ENCODE peak calls at places on chromosomes 2 and 18, in four cellular contexts. K, J, I and N are unnamed samples.

GRCh38 chr2:20103514-20103913 is 52.1 kb upstream of the LAPTM4A start:
- DNase-seq in K (peak; percentile 63), J (peak; percentile 73), I (peak; percentile 30), N (no peak)

GRCh38 chr2:78676921-78677696 is 348.4 kb upstream of the REG3G start:
- DNase-seq in K (no peak), J (no peak), I (peak; percentile 40), N (no peak)

GRCh38 chr2:192377174-192377573 is 182.4 kb upstream of the TMEFF2 start:
- DNase-seq in K (no peak), J (no peak), I (no peak), N (no peak)

GRCh38 chr2:216164087-216164486 is 54.9 kb downstream of the XRCC5 start:
- DNase-seq in K (no peak), J (no peak), I (no peak), N (no peak)

GRCh38 chr2:120205901-120206581 is 17.2 kb downstream of the TMEM185B start:
- DNase-seq in K (no peak), J (peak; percentile 15), I (peak; percentile 81), N (no peak)

GRCh38 chr2:159030674-159031380 is 62.4 kb downstream of the TANC1 start:
- DNase-seq in K (peak; percentile 64), J (peak; percentile 53), I (peak; percentile 56), N (peak; percentile 96)

GRCh38 chr2:23480991-23481797 is 96.2 kb downstream of the KLHL29 start:
- DNase-seq in K (peak; percentile 86), J (peak; percentile 93), I (peak; percentile 90), N (peak; percentile 69)

GRCh38 chr18:41967680-41968079 is 12.6 kb downstream of the PIK3C3 start:
- DNase-seq in K (no peak), J (no peak), I (no peak), N (no peak)

GRCh38 chr18:51151568-51152511 is 45.6 kb downstream of the MEX3C start:
- DNase-seq in K (no peak), J (no peak), I (peak; percentile 24), N (no peak)

GRCh38 chr2:50597206-50597605 is 434.7 kb downstream of the NRXN1 start:
- DNase-seq in K (no peak), J (no peak), I (no peak), N (no peak)

GRCh38 chr2:176997074-176997791 is 215.4 kb upstream of the HNRNPA3 start:
- DNase-seq in K (peak; percentile 78), J (peak; percentile 59), I (no peak), N (peak; percentile 67)

GRCh38 chr2:23530121-23530908 is 145.3 kb downstream of the KLHL29 start:
- DNase-seq in K (no peak), J (no peak), I (no peak), N (no peak)

GRCh38 chr18:5488844-5489243 is 55.0 kb downstream of the EPB41L3 start:
- DNase-seq in K (no peak), J (no peak), I (peak; percentile 42), N (no peak)

GRCh38 chr2:84424152-84424551 is 34.9 kb downstream of the SUCLG1 start:
- DNase-seq in K (peak; percentile 32), J (peak; percentile 25), I (peak; percentile 11), N (no peak)

GRCh38 chr18:68725341-68725740 is 10.4 kb upstream of the TMX3 start:
- DNase-seq in K (peak; percentile 39), J (no peak), I (no peak), N (peak; percentile 22)

GRCh38 chr2:88067598-88067997 is at the start of gene SMYD1:
- DNase-seq in K (no peak), J (no peak), I (no peak), N (no peak)

GRCh38 chr2:149164296-149164695 is 125.8 kb downstream of the LYPD6B start:
- DNase-seq in K (peak; percentile 11), J (peak; percentile 81), I (no peak), N (no peak)

GRCh38 chr18:35582899-35583558 is 1.5 kb downstream of the GALNT1 start:
- DNase-seq in K (no peak), J (peak; percentile 28), I (peak; percentile 17), N (peak; percentile 22)

GRCh38 chr2:199430219-199430618 is 27.5 kb downstream of the SATB2 start:
- DNase-seq in K (no peak), J (no peak), I (no peak), N (no peak)

GRCh38 chr18:23057096-23057495 is 78.2 kb upstream of the CABLES1 start:
- DNase-seq in K (no peak), J (no peak), I (no peak), N (no peak)

GRCh38 chr18:23049698-23050373 is 85.4 kb upstream of the CABLES1 start:
- DNase-seq in K (no peak), J (no peak), I (no peak), N (no peak)

GRCh38 chr18:23056315-23056714 is 79.0 kb upstream of the CABLES1 start:
- DNase-seq in K (no peak), J (no peak), I (no peak), N (no peak)

GRCh38 chr18:23054553-23054952 is 80.7 kb upstream of the CABLES1 start:
- DNase-seq in K (no peak), J (no peak), I (no peak), N (no peak)

GRCh38 chr18:23053756-23054457 is 81.4 kb upstream of the CABLES1 start:
- DNase-seq in K (peak; percentile 88), J (peak; percentile 29), I (peak; percentile 92), N (peak; percentile 81)
- TF ChIP-seq CTCF in K (peak; percentile 73), J (peak; percentile 16), I (peak; percentile 59), N (peak; percentile 80)

GRCh38 chr2:224638338-224638823 is 53.2 kb upstream of the CUL3 start:
- DNase-seq in K (no peak), J (no peak), I (no peak), N (no peak)
- H3K4me3 ChIP-seq in K (no peak overlapping the region), J (no peak overlapping the region), I (no peak overlapping the region), N (no peak overlapping the region)

GRCh38 chr18:3931542-3932112 is 481.7 kb downstream of the TGIF1 start:
- DNase-seq in K (no peak), J (peak; percentile 36), I (no peak), N (no peak)

GRCh38 chr18:3935316-3935715 is 485.3 kb downstream of the TGIF1 start:
- DNase-seq in K (no peak), J (no peak), I (peak; percentile 21), N (no peak)

GRCh38 chr18:3931013-3931315 is 481.0 kb downstream of the TGIF1 start:
- DNase-seq in K (no peak), J (peak; percentile 64), I (no peak), N (no peak)

GRCh38 chr18:3930126-3931012 is 480.4 kb downstream of the TGIF1 start:
- DNase-seq in K (no peak), J (no peak), I (no peak), N (no peak)

GRCh38 chr18:3932285-3932684 is 482.3 kb downstream of the TGIF1 start:
- DNase-seq in K (no peak), J (no peak), I (no peak), N (no peak)
- TF ChIP-seq CTCF in K (no peak), J (no peak), I (no peak), N (no peak)

DNA sequence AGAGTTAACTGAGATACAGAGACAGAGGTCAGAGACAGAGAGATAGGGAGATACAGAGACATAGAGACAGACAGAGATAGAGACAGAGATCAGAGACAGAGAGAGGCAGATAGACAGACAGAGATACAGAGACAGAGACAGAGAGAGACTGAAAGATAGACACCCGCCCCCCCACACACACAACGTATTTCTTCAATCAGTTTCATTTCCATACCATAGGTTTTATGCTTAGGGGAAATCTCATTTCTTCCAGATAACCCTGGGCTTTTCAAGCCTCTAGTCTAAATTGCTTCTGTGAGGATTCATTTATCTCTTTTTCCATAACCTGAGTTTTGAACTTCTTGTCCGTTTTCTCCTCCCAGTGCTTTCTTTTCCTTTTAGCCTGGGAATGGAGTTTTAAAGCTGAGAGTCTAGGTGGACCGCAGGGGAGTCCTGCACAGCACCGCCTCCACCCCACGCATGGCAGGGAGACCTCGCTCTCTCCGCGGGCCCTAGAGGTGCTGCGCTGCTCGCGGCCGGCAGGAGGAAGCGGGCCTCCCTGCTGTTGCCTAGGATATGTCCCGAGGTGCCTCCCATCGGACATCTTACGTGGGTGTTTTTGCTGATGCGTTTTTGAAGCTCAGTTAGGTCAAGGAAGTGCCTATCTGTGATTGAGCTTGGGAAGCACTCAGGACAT is 94.7 kb downstream of the CD8B2 start:
- DNase-seq in K (peak; percentile 54), J (peak; percentile 53), I (peak; percentile 55), N (no peak)
- H3K4me3 ChIP-seq in K (peak overlapping the region; percentile 55), J (peak overlapping the region; percentile 15), I (peak overlapping the region; percentile 52), N (peak overlapping the region; percentile 43)

GRCh38 chr2:110878150-110878549 is 145.8 kb downstream of the ACOXL start:
- DNase-seq in K (no peak), J (no peak), I (no peak), N (no peak)

GRCh38 chr2:110874565-110875383 is 142.4 kb downstream of the ACOXL start:
- DNase-seq in K (no peak), J (no peak), I (no peak), N (no peak)

GRCh38 chr2:110877031-110877827 is 144.9 kb downstream of the ACOXL start:
- DNase-seq in K (no peak), J (no peak), I (no peak), N (no peak)

GRCh38 chr2:110875384-110875725 is 143.0 kb downstream of the ACOXL start:
- DNase-seq in K (no peak), J (no peak), I (no peak), N (no peak)

GRCh38 chr2:110876167-110876999 is 144.0 kb downstream of the ACOXL start:
- DNase-seq in K (no peak), J (no peak), I (peak; percentile 62), N (no peak)
- TF ChIP-seq CTCF in K (no peak), J (no peak), I (peak; percentile 83), N (peak; percentile 2)

GRCh38 chr2:75790121-75790520 is 79.4 kb upstream of the GCFC2 start:
- DNase-seq in K (no peak), J (peak; percentile 34), I (no peak), N (no peak)
- H3K4me3 ChIP-seq in K (no peak overlapping the region), J (no peak overlapping the region), I (no peak overlapping the region), N (no peak overlapping the region)

GRCh38 chr2:224260605-224261004 is 141.3 kb downstream of the FAM124B start:
- DNase-seq in K (peak; percentile 58), J (no peak), I (no peak), N (no peak)

GRCh38 chr2:224259831-224260230 is 142.1 kb downstream of the FAM124B start:
- DNase-seq in K (no peak), J (no peak), I (no peak), N (no peak)

GRCh38 chr2:224257176-224257575 is 144.7 kb downstream of the FAM124B start:
- DNase-seq in K (peak; percentile 18), J (no peak), I (no peak), N (no peak)

GRCh38 chr2:224263571-224264043 is 138.3 kb downstream of the FAM124B start:
- DNase-seq in K (peak; percentile 58), J (no peak), I (no peak), N (no peak)

DNA sequence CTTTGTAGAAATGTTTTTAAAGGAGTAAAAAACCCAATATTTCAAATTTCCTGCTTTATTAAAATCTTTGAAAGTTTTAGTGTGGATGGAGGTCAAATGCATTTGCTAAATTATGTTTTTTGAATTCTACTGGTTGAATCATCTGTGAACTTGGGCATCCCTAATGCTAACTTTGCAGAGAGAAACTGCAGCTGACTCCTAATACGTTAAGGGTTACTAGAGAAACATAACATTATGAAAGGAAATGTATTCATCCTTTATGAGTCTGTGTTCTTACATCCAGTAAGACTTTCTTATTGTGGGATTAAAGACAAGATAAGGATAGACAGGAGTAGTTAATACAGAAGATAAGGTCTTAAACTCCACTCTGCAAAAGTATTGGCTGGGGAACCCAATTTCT is 140.6 kb downstream of the FAM124B start:
- DNase-seq in K (peak; percentile 24), J (no peak), I (no peak), N (no peak)
- TF ChIP-seq CTCF in K (no peak), J (no peak), I (no peak), N (no peak)